ENCODE peak calls at places on chromosomes 11 and 22, in nine cellular contexts. H is neuronal stem cell; K is activated T-helper 1 cell treated with anti-CD3 and anti-CD28 coated beads, Interleukin-12 subunit alpha, Interleukin-12 subunit beta, Interleukin-2, Interleukin-4 antibody, amounts not matched to agents 30 ng/mL and 10 ng/mL and 1 ng/mL, durations not matched to agents 14 hours and 24 hours and 36 hours; P is NCI-H774; B is adipocyte; U is astrocyte of the cerebellum; X is stimulated activated CD4-positive, alpha-beta T cell treated with anti-CD3 and anti-CD28 coated beads, Interleukin-4, amount 100 ng/mL, for 1 hour; O is GM19239; D is caudate nucleus. W is an unnamed sample.

GRCh38 chr11:78651923-78652602 is 77.4 kb upstream of the NARS2 start:
- DNase-seq in D (no peak), O (no peak), H (no peak), K (no peak), P (no peak), U (no peak), X (peak; percentile 26), B (no peak), W (no peak)

GRCh38 chr11:27427183-27427980 is 45.2 kb downstream of the LGR4 start:
- DNase-seq in O (no peak), D (no peak), X (no peak), K (no peak), H (no peak), B (peak; percentile 19), P (no peak), U (no peak), W (no peak)

GRCh38 chr22:23376256-23376655 is 195.9 kb downstream of the BCR start:
- DNase-seq in P (no peak), B (no peak), U (no peak), O (peak; percentile 45), D (no peak), H (no peak), X (peak; percentile 31), K (no peak), W (peak; percentile 24)

GRCh38 chr11:122069946-122070345 is 46.1 kb downstream of the BLID start:
- DNase-seq in X (no peak), D (no peak), B (peak; percentile 88), O (no peak), H (peak; percentile 83), P (peak; percentile 68), K (no peak), U (peak; percentile 90), W (no peak)

GRCh38 chr22:29469755-29470154 is 10.3 kb upstream of the NEFH start:
- DNase-seq in O (no peak), U (no peak), K (no peak), P (no peak), H (no peak), X (no peak), B (no peak), D (no peak), W (no peak)

GRCh38 chr11:126832387-126832786 is 168.2 kb downstream of the KIRREL3 start:
- DNase-seq in P (no peak), X (no peak), O (no peak), H (no peak), B (no peak), K (no peak), U (no peak), D (no peak), W (no peak)

GRCh38 chr11:83918471-83918870 is 632.3 kb upstream of the CCDC90B start:
- DNase-seq in D (no peak), U (no peak), X (no peak), O (no peak), P (no peak), K (no peak), B (no peak), H (no peak), W (no peak)

GRCh38 chr11:30938801-30939200 is 352.6 kb upstream of the MPPED2 start:
- DNase-seq in D (no peak), U (no peak), K (no peak), B (no peak), H (no peak), O (no peak), X (no peak), P (no peak), W (no peak)

GRCh38 chr11:789951-790350 is at the start of gene CEND1:
- DNase-seq in K (peak; percentile 52), P (no peak), H (peak; percentile 51), B (peak; percentile 73), X (peak; percentile 58), D (peak; percentile 67), O (no peak), U (no peak), W (no peak)

W was measured in NCI-H460.